ENCODE peak calls at places on chromosomes 2 and 18, in seven cellular contexts. O is non-pigmented ciliary epithelial cell; X is stimulated activated CD4-positive, alpha-beta T cell treated with anti-CD3 and anti-CD28 coated beads, TNF-alpha, amount 100 ng/mL, for 4 hours; N is AG08396; P is NCI-H1694; U is NCI-H1092 treated with DMSO at 0.1 percent for 48 hours; R is nephron progenitor cell. B is an unnamed sample.

GRCh38 chr2:20217041-20217970 is 7.6 kb downstream of the SDC1 start:
- DNase-seq in R (no peak), P (no peak), U (no peak), O (no peak), N (no peak), X (no peak), B (no peak)

GRCh38 chr2:46036929-46037328 is 260.3 kb upstream of the EPAS1 start:
- DNase-seq in O (peak; percentile 75), X (no peak), U (no peak), R (no peak), P (no peak), N (peak; percentile 87), B (peak; percentile 94)

GRCh38 chr2:950627-950992 is at the start of gene SNTG2:
- DNase-seq in R (peak; percentile 80), P (no peak), X (peak; percentile 46), U (peak; percentile 43), O (no peak), N (peak; percentile 86), B (no peak)

GRCh38 chr2:31125918-31126695 is 12.1 kb downstream of the GALNT14 start:
- DNase-seq in O (no peak), U (no peak), R (no peak), P (no peak), N (no peak), X (no peak), B (peak; percentile 51)

GRCh38 chr2:118185210-118186109 is 97.2 kb downstream of the INSIG2 start:
- DNase-seq in U (peak; percentile 66), P (peak; percentile 39), X (peak; percentile 38), O (no peak), R (peak; percentile 63), N (peak; percentile 53), B (peak; percentile 53)

GRCh38 chr2:237270556-237270955 is 143.4 kb downstream of the COL6A3 start:
- DNase-seq in U (no peak), O (no peak), N (no peak), P (no peak), X (no peak), R (no peak), B (no peak)

GRCh38 chr2:205714058-205714776 is 31.9 kb downstream of the NRP2 start:
- DNase-seq in R (no peak), U (no peak), X (no peak), P (no peak), O (no peak), N (no peak), B (peak; percentile 53)

GRCh38 chr2:144946263-144946662 is 426.3 kb upstream of the ZEB2 start:
- DNase-seq in X (no peak), R (no peak), P (no peak), U (no peak), N (no peak), O (no peak), B (no peak)

GRCh38 chr2:150643106-150643730 is 155.8 kb upstream of the RND3 start:
- DNase-seq in U (no peak), R (no peak), P (no peak), X (no peak), O (peak; percentile 71), N (no peak), B (no peak)

GRCh38 chr2:195009202-195009601 is 647.8 kb upstream of the SLC39A10 start:
- DNase-seq in N (peak; percentile 26), P (no peak), U (no peak), R (no peak), X (no peak), O (no peak), B (no peak)

GRCh38 chr18:79019876-79020275 is 40.3 kb downstream of the SALL3 start:
- DNase-seq in O (no peak), X (no peak), R (no peak), P (no peak), U (no peak), N (no peak), B (no peak)

GRCh38 chr2:168024459-168024858 is 222.9 kb downstream of the STK39 start:
- DNase-seq in P (no peak), X (no peak), O (no peak), R (no peak), N (no peak), U (no peak), B (no peak)

GRCh38 chr2:191677091-191677645 is 768 bp upstream of the NABP1 start:
- DNase-seq in R (no peak), O (peak; percentile 93), X (peak; percentile 13), U (no peak), P (no peak), N (peak; percentile 58), B (peak; percentile 66)

GRCh38 chr18:8744656-8745055 is 39.3 kb downstream of the MTCL1 start:
- DNase-seq in N (no peak), P (no peak), X (no peak), U (no peak), O (no peak), R (no peak), B (no peak)

GRCh38 chr2:111686994-111687393 is 197.0 kb downstream of the ANAPC1 start:
- DNase-seq in R (no peak), P (no peak), N (no peak), X (no peak), U (no peak), O (no peak), B (no peak)

GRCh38 chr2:193584001-193584400 is 1389.3 kb upstream of the TMEFF2 start:
- DNase-seq in R (peak; percentile 33), O (peak; percentile 9), U (no peak), X (no peak), P (no peak), N (no peak), B (no peak)

GRCh38 chr2:187349328-187349944 is 98.6 kb downstream of the CALCRL start:
- DNase-seq in N (no peak), O (no peak), U (no peak), P (no peak), R (no peak), X (no peak), B (no peak)

GRCh38 chr2:21118302-21118920 is 5.4 kb upstream of the TDRD15 start:
- DNase-seq in N (peak; percentile 19), U (peak; percentile 6), R (peak; percentile 21), O (peak; percentile 4), P (peak; percentile 27), X (no peak), B (no peak)

GRCh38 chr2:82342351-82342750 is 2037.8 kb upstream of the LRRTM1 start:
- DNase-seq in U (no peak), O (no peak), N (no peak), R (no peak), P (no peak), X (no peak), B (no peak)

GRCh38 chr18:46243095-46243494 is 138.9 kb downstream of the HAUS1 start:
- DNase-seq in P (no peak), R (no peak), X (no peak), U (no peak), O (no peak), N (no peak), B (no peak)

GRCh38 chr18:27049945-27050344 is 135.2 kb downstream of the CHST9 start:
- DNase-seq in R (no peak), U (no peak), O (no peak), X (no peak), P (no peak), N (no peak), B (no peak)

GRCh38 chr2:25161055-25161781 is 7.2 kb downstream of the POMC start:
- DNase-seq in X (peak; percentile 48), N (no peak), U (no peak), P (no peak), O (no peak), R (no peak), B (no peak)

GRCh38 chr2:178830451-178830850 is 23.2 kb upstream of the TTN start:
- DNase-seq in P (no peak), U (no peak), X (no peak), R (no peak), O (no peak), N (no peak), B (no peak)

GRCh38 chr2:152441961-152442360 is 107.0 kb downstream of the FMNL2 start:
- DNase-seq in N (no peak), R (no peak), P (no peak), X (no peak), U (no peak), O (no peak), B (no peak)

GRCh38 chr2:239215136-239215925 is 185.5 kb downstream of the HDAC4 start:
- DNase-seq in N (no peak), U (no peak), R (no peak), O (no peak), X (no peak), P (no peak), B (no peak)

GRCh38 chr2:149989447-149990063 is 402.0 kb upstream of the MMADHC start:
- DNase-seq in R (no peak), P (no peak), X (no peak), U (no peak), O (peak; percentile 54), N (peak; percentile 18), B (peak; percentile 51)

GRCh38 chr2:44392338-44392943 is 30.7 kb downstream of the CAMKMT start:
- DNase-seq in R (peak; percentile 64), U (peak; percentile 16), P (peak; percentile 81), O (no peak), X (peak; percentile 6), N (no peak), B (no peak)

B was measured in SJSA1.